ENCODE peak calls at places on chromosomes 13 and 19, in four cellular contexts. R, Z, G and W are unnamed samples.

GRCh38 chr19:3154957-3155736 is 19.3 kb downstream of the GNA15 start:
- DNase-seq in R (peak; percentile 65), G (no peak), Z (peak; percentile 74), W (no peak)

GRCh38 chr13:58056411-58056810 is 424.9 kb downstream of the PCDH17 start:
- DNase-seq in G (no peak), R (no peak), Z (no peak), W (no peak)

GRCh38 chr19:27672309-27673047 is 1540.5 kb downstream of the UQCRFS1 start:
- DNase-seq in R (no peak), Z (peak; percentile 32), G (no peak), W (no peak)

GRCh38 chr13:104648291-104648690 is 1582.1 kb upstream of the SLC10A2 start:
- DNase-seq in R (no peak), Z (no peak), G (no peak), W (no peak)

GRCh38 chr13:85204668-85205344 is 594.4 kb downstream of the SLITRK6 start:
- DNase-seq in R (no peak), Z (no peak), G (no peak), W (no peak)

GRCh38 chr19:46828484-46828883 is 22.2 kb downstream of the AP2S1 start:
- DNase-seq in Z (no peak), G (no peak), R (no peak), W (no peak)

GRCh38 chr19:1538978-1539377 is 15.1 kb downstream of the PLK5 start:
- DNase-seq in G (no peak), R (no peak), Z (no peak), W (peak; percentile 42)

GRCh38 chr19:41703602-41704293 is 4.7 kb upstream of the CEACAM5 start:
- DNase-seq in R (no peak), G (peak; percentile 3), Z (no peak), W (no peak)

GRCh38 chr19:1102407-1103106 is 1.2 kb upstream of the GPX4 start:
- DNase-seq in Z (no peak), R (no peak), G (no peak), W (no peak)

GRCh38 chr19:1457031-1457739 is 7.3 kb downstream of the APC2 start:
- DNase-seq in Z (no peak), G (peak; percentile 75), R (no peak), W (no peak)

GRCh38 chr13:35769812-35770211 is 293.3 kb upstream of the MAB21L1 start:
- DNase-seq in G (no peak), R (no peak), Z (no peak), W (no peak)

GRCh38 chr13:99988469-99989375 is 7.1 kb downstream of the ZIC2 start:
- DNase-seq in Z (no peak), G (peak; percentile 63), R (no peak), W (no peak)

GRCh38 chr13:65551208-65551607 is 1678.9 kb downstream of the PCDH9 start:
- DNase-seq in R (no peak), Z (no peak), G (no peak), W (no peak)

GRCh38 chr13:45615501-45616101 is at the start of gene ERICH6B:
- DNase-seq in Z (peak; percentile 19), G (peak; percentile 76), R (peak; percentile 62), W (peak; percentile 48)

GRCh38 chr19:44684892-44685847 is 13.8 kb upstream of the CEACAM16 start:
- DNase-seq in Z (no peak), G (no peak), R (no peak), W (peak; percentile 78)

GRCh38 chr13:27928353-27928804 is 8.6 kb downstream of the PDX1 start:
- DNase-seq in G (peak; percentile 27), R (no peak), Z (no peak), W (no peak)

GRCh38 chr19:15331419-15332310 is 674 bp downstream of the BRD4 start:
- DNase-seq in R (peak; percentile 62), G (peak; percentile 48), Z (peak; percentile 60), W (peak; percentile 39)

GRCh38 chr13:91248249-91248648 is 99.2 kb upstream of the MIR17HG start:
- DNase-seq in Z (no peak), G (no peak), R (no peak), W (no peak)

GRCh38 chr13:91245283-91245682 is 102.2 kb upstream of the MIR17HG start:
- DNase-seq in R (no peak), G (no peak), Z (no peak), W (no peak)

GRCh38 chr13:91249370-91249769 is 98.1 kb upstream of the MIR17HG start:
- DNase-seq in G (no peak), R (no peak), Z (no peak), W (no peak)

GRCh38 chr13:91242652-91243051 is 104.8 kb upstream of the MIR17HG start:
- DNase-seq in Z (no peak), G (no peak), R (no peak), W (no peak)

DNA sequence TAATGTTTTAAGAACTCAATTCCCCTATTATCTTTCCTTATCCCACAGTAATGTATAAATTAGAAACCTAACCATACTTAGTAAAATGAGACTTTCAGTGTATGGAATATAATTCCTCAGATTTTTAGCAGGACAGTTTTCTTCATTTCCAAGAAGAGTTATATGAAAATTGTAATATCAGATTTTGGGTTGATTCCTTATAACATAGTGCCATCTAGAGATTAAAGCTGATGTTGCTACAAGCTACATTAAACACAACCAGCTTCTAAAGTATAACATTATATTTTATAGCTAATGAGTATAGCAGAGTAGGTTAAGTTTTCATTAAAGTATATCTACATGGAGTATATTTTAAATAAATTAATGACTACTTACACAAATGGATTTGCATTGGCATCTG is 99.7 kb upstream of the MIR17HG start:
- DNase-seq in Z (no peak), G (no peak), R (no peak), W (no peak)
- TF ChIP-seq CTCF in Z (peak; percentile 19), G (no peak), R (peak; percentile 34), W (peak; percentile 4)

DNA sequence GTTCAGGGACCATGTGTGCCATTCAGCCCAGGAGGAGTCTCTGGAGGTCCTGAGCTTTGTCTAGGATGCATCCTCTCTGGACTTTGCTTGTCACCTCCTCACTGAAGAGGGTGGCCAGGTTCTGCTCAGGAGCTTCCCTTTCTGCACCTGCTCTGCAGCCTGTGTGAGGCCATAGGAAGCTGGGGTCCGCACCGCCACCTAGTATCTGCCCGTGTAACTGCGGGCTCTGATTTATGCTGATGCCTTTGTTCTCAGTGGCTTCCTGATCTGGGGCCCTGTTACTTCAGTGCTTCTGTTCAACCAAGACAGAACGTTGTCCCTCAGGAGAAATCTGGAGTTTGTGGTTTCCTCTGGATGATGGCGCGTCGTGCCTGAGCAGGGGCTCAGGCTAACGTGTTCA is 15.5 kb downstream of the ZNF610 start:
- DNase-seq in Z (no peak), G (peak; percentile 80), R (no peak), W (peak; percentile 66)
- TF ChIP-seq CTCF in Z (no peak), G (peak; percentile 37), R (no peak), W (peak; percentile 70)

DNA sequence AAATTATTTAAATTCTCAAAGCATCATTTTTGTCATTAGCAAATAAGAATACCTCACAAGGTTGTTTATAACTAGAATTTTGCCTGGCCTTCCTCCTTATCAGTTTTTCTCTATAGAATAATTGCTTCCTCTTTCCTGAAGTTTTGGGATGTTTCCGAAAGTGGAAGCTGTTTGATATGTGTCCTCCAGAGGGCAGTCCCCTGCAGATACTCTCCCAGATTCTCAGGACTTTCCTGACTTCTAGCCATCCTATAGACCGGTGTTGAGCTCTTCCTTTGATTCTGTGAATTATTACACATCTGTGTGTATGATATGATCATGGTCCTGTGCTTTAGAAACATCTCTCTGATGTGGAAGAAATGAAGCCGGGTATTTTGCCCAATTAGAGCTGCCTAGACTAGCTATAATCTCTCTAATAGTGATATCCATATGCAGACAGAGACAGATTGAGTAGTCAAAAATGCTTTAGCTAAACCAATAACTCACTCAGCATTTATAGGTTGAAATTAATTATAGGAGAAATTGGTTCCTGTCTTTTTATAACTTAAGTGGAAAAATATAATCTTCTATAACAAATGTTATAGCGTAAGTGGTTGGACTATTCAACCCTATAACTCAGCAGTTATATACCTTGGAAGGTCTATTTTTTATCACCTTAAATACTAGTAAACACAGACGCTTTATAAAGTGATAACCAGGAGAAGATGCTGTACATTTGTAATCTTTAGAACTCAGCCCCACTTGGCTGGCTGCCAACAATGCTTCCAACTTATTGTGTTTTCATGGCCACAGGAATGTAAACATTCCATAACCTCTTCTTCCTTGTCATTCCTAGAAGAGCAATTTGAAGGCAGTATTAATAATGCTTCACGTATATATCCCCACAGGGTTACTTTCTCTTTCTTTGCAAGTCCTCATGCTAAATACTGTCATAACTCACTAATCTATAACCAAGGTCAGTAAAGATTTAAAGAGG is 201.0 kb upstream of the RXFP2 start:
- DNase-seq in R (peak; percentile 31), Z (no peak), G (no peak), W (no peak)
- TF ChIP-seq CTCF in R (peak; percentile 89), Z (peak; percentile 63), G (peak; percentile 30), W (peak; percentile 46)

GRCh38 chr13:32170841-32171240 is 139.3 kb downstream of the FRY start:
- DNase-seq in G (no peak), Z (no peak), R (no peak), W (no peak)

GRCh38 chr13:32168136-32168535 is 136.6 kb downstream of the FRY start:
- DNase-seq in Z (no peak), R (no peak), G (no peak), W (no peak)

GRCh38 chr13:32164622-32165268 is 133.2 kb downstream of the FRY start:
- DNase-seq in G (peak; percentile 46), Z (no peak), R (peak; percentile 73), W (peak; percentile 70)

GRCh38 chr13:32165791-32166190 is 134.2 kb downstream of the FRY start:
- DNase-seq in G (no peak), R (no peak), Z (peak; percentile 74), W (no peak)
- TF ChIP-seq CTCF in G (no peak), R (no peak), Z (no peak), W (no peak)

GRCh38 chr19:49936549-49936948 is 7.2 kb upstream of the NUP62 start:
- DNase-seq in R (no peak), Z (no peak), G (no peak), W (no peak)

GRCh38 chr19:49938662-49939061 is 9.4 kb upstream of the NUP62 start:
- DNase-seq in R (no peak), G (no peak), Z (no peak), W (no peak)

GRCh38 chr19:49940482-49940791 is 11.1 kb upstream of the NUP62 start:
- DNase-seq in G (no peak), R (no peak), Z (no peak), W (no peak)

DNA sequence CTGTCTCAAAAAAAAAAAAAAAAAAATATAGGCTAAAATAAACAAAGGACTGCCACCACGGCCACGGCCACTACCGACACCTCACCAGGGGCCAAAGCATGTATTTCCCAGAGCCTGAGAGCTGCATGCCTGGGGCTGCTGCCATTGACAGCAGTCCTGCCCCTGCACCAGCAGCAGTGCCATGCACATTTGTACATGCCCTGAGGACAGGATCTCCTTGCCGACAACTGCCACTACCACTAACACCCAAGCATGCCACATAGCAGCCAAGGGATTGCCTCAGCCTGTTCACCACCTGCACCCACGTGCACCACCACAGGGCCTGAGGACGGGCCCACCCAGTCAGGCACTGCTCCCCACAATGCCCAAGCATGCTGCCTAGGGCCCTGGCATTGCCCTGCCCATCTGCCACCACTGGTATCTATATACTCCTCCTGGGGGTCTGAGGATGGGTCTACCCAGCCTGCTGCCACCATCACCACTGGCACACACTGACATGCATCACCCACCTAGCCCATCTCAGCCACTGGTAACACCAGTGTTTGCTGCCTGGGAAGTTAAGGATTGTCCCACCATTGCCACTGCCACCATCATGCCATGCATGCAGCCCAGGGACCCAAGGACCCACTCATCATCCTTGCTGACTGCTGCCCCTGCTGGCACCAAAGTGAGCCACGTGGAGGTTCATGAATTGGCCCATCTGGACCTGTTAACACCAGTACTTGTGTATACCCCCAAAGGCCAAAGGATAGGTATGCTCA is 10.6 kb upstream of the NUP62 start:
- DNase-seq in Z (no peak), G (no peak), R (no peak), W (no peak)
- TF ChIP-seq CTCF in Z (no peak), G (no peak), R (peak; percentile 30), W (no peak)